ENCODE peak calls at places on chromosomes 13 and 19, in seven cellular contexts. K, Y, X, O, L, B and P are unnamed samples.

GRCh38 chr19:47268028-47268427 is 6.7 kb upstream of the INAFM1 start:
- DNase-seq in Y (no peak), O (no peak), X (no peak), B (no peak), L (no peak), K (no peak), P (no peak)

GRCh38 chr19:34232566-34233481 is 21.5 kb upstream of the GARRE1 start:
- DNase-seq in O (peak; percentile 87), B (no peak), Y (no peak), K (no peak), X (peak; percentile 71), L (no peak), P (peak; percentile 59)

GRCh38 chr19:58021541-58022282 is 12.1 kb upstream of the ZSCAN1 start:
- DNase-seq in Y (peak; percentile 9), B (peak; percentile 81), O (peak; percentile 45), K (peak; percentile 71), L (no peak), X (no peak), P (no peak)

GRCh38 chr13:84645196-84646071 is 763.2 kb upstream of the SLITRK1 start:
- DNase-seq in L (no peak), X (no peak), B (no peak), Y (no peak), K (no peak), O (peak; percentile 86), P (no peak)

GRCh38 chr19:41427647-41428480 is 690 bp upstream of the B3GNT8 start:
- DNase-seq in Y (no peak), O (no peak), B (peak; percentile 20), X (no peak), K (peak; percentile 73), L (no peak), P (peak; percentile 71)

GRCh38 chr19:33438987-33439781 is 65.7 kb downstream of the CEBPG start:
- DNase-seq in K (no peak), Y (no peak), X (no peak), B (no peak), L (no peak), O (no peak), P (peak; percentile 18)

GRCh38 chr13:104750377-104750776 is 1684.2 kb upstream of the SLC10A2 start:
- DNase-seq in B (no peak), Y (no peak), L (no peak), O (no peak), K (no peak), X (no peak), P (no peak)

GRCh38 chr19:38149597-38149996 is 74.4 kb downstream of the DPF1 start:
- DNase-seq in O (no peak), Y (no peak), B (no peak), X (no peak), L (no peak), K (no peak), P (no peak)

GRCh38 chr19:275000-275399 is 16.2 kb downstream of the PLPP2 start:
- DNase-seq in O (no peak), B (no peak), Y (no peak), L (no peak), K (peak; percentile 36), X (no peak), P (peak; percentile 30)

GRCh38 chr13:50844181-50844875 is 836 bp upstream of the DLEU7 start:
- DNase-seq in K (no peak), Y (no peak), O (no peak), L (no peak), B (no peak), X (no peak), P (no peak)

GRCh38 chr19:7480975-7481265 is 7.9 kb downstream of the PEX11G start:
- DNase-seq in L (no peak), K (no peak), Y (no peak), O (no peak), B (no peak), X (no peak), P (peak; percentile 66)

GRCh38 chr13:98384739-98385138 is 192.2 kb downstream of the STK24 start:
- DNase-seq in K (no peak), Y (no peak), B (no peak), L (no peak), O (no peak), X (no peak), P (no peak)

DNA sequence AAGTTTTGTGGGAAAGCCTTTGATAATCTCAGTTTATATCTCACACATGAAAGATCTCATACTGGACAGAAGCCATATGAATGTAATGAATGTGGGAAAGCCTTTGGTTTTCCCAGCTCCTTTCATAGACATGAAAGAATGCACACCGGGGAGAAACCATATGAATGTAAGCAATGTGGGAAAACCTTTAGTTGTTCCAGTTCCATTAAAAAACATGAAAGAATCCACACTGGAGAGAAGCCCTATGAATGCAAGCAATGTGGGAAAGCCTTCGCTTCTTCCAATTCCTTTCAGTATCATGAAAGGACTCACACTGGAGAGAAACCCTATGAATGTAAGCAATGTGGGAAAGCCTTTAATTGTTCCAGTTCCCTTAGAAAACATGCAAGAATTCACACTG is 54.8 kb downstream of the ZNF627 start:
- DNase-seq in O (no peak), X (no peak), Y (no peak), L (no peak), K (no peak), B (no peak), P (no peak)
- H3K9me3 ChIP-seq in O (peaks cover 53% of the 10 kb centered on the region), X (peaks cover 21% of the 10 kb centered on the region), Y (peaks cover 32% of the 10 kb centered on the region), L (peaks cover 21% of the 10 kb centered on the region), K (peaks cover 27% of the 10 kb centered on the region), B (peaks cover 10% of the 10 kb centered on the region), P (peaks cover 36% of the 10 kb centered on the region)

GRCh38 chr13:81194362-81194761 is 853.4 kb upstream of the SPRY2 start:
- DNase-seq in B (no peak), O (no peak), K (no peak), X (no peak), L (no peak), Y (no peak), P (no peak)
- H3K9me3 ChIP-seq in B (no peaks in the 10 kb centered on the region), O (no peaks in the 10 kb centered on the region), K (no peaks in the 10 kb centered on the region), X (no peaks in the 10 kb centered on the region), L (no peaks in the 10 kb centered on the region), Y (no peaks in the 10 kb centered on the region), P (no peaks in the 10 kb centered on the region)

DNA sequence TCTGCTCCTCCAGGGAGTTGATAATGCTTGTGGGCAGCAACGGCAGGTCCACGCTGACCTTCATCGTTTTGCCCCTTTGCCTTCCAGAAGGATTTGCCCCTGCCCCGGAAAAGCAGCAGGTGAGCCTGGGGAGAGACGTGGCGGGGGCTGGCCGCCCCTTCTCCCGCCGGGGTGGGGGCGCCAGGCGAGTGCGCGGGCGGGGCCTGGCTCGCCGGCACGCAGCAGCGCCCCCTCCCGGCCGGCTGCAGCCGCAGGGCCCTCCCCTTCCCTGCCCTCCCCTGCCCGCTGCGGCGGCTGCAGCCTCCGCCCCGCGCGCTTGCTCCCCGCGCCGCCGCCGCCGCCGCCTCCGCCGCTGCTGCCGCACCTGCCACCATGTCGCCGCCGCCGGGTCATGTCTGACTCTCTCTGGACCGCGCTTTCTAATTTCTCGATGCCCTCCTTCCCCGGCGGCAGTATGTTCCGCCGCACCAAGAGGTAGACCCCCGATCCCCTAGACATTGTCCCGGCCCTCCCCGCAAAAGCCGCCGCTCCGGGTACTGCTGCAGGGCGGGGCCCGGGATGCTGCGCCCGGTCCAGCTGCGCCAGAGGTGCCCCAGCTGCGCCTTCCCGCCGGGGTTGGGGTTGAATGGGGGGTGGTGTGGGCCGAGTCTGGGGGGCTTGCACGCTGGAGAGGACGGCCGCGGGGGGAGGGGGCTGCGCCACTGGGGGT is at the start of gene MAST1:
- DNase-seq in L (peak; percentile 50), B (peak; percentile 86), O (peak; percentile 63), K (peak; percentile 56), X (no peak), Y (no peak), P (peak; percentile 47)
- H3K9me3 ChIP-seq in L (no peaks in the 10 kb centered on the region), B (no peaks in the 10 kb centered on the region), O (no peaks in the 10 kb centered on the region), K (no peaks in the 10 kb centered on the region), X (no peaks in the 10 kb centered on the region), Y (no peaks in the 10 kb centered on the region), P (no peaks in the 10 kb centered on the region)

GRCh38 chr19:17829855-17830566 is 8.7 kb upstream of the INSL3 start:
- DNase-seq in B (peak; percentile 69), O (no peak), Y (no peak), K (no peak), L (no peak), X (no peak), P (no peak)

GRCh38 chr19:17821190-17821589 is at the start of gene INSL3:
- DNase-seq in B (no peak), X (no peak), K (no peak), L (no peak), O (no peak), Y (no peak), P (no peak)

GRCh38 chr19:17826508-17827056 is 5.3 kb upstream of the INSL3 start:
- DNase-seq in Y (no peak), K (no peak), X (no peak), O (no peak), L (no peak), B (no peak), P (no peak)

GRCh38 chr19:17824339-17824738 is 3.0 kb upstream of the INSL3 start:
- DNase-seq in L (no peak), O (no peak), B (no peak), K (no peak), Y (no peak), X (no peak), P (no peak)
- H3K9me3 ChIP-seq in L (no peaks in the 10 kb centered on the region), O (no peaks in the 10 kb centered on the region), B (no peaks in the 10 kb centered on the region), K (no peaks in the 10 kb centered on the region), Y (no peaks in the 10 kb centered on the region), X (no peaks in the 10 kb centered on the region), P (no peaks in the 10 kb centered on the region)

GRCh38 chr13:99863789-99864626 is 107.6 kb downstream of the ZIC5 start:
- DNase-seq in Y (no peak), X (no peak), K (no peak), L (no peak), O (no peak), B (no peak), P (no peak)
- H3K9me3 ChIP-seq in Y (no peaks in the 10 kb centered on the region), X (no peaks in the 10 kb centered on the region), K (no peaks in the 10 kb centered on the region), L (no peaks in the 10 kb centered on the region), O (no peaks in the 10 kb centered on the region), B (no peaks in the 10 kb centered on the region), P (no peaks in the 10 kb centered on the region)

DNA sequence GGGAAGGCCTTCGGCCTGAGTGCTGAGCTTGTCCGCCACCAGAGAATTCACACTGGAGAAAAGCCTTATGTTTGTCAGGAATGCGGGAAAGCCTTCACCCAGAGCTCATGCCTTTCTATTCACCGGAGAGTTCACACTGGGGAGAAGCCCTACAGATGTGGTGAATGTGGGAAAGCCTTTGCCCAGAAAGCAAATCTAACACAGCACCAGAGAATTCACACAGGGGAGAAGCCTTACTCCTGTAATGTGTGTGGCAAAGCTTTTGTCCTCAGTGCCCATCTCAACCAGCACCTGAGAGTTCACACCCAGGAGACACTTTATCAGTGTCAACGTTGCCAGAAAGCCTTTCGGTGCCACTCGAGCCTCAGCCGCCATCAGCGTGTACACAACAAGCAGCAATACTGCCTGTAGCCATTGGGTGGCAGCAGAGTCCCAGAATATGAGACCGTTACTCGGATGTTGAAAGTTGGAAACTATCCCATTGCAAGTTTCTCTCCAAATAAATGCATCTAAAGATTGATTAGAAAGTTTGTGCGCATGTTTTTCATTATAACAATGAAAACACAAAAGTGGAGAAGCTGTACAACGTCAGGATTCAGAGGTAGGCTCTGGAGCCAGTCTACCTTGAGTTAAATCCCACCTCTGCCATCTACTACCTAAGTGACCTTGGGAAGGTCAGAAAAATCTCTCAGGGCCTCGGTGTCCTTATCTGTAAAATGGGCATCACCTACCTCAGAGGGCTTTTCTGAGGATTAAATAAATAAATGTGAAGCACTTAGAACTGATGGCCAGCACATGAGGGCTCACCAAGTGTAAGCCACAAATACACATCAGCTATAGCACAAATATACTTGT is 21.1 kb downstream of the ZNF473 start:
- DNase-seq in B (peak; percentile 2), X (no peak), O (peak; percentile 71), L (peak; percentile 29), Y (peak; percentile 51), K (peak; percentile 69), P (peak; percentile 71)
- H3K9me3 ChIP-seq in B (peaks cover 2% of the 10 kb centered on the region), X (peaks cover 57% of the 10 kb centered on the region), O (peaks cover 35% of the 10 kb centered on the region), L (peaks cover 40% of the 10 kb centered on the region), Y (peaks cover 23% of the 10 kb centered on the region), K (peaks cover 32% of the 10 kb centered on the region), P (peaks cover 30% of the 10 kb centered on the region)